ENCODE peak calls at places on chromosome 13, in five cellular contexts. One of them, this sample, is unnamed.
A peak's percentile ranks its signal among the peaks of the same experiment; 100 is the strongest.

GRCh38 chr13:93727301-93728141 is 500.9 kb downstream of the GPC6 start:
- DNase-seq in endothelial cell: no peak
- DNase-seq in smooth muscle cell of the brain vasculature: no peak
- DNase-seq in BJ: peak; percentile 37
- DNase-seq in NCI-H1417: no peak
- DNase-seq in this sample: peak; percentile 65

GRCh38 chr13:25990801-25991200 is 61.0 kb downstream of the SHISA2 start:
- DNase-seq in BJ: peak; percentile 1
- DNase-seq in NCI-H1417: no peak
- DNase-seq in smooth muscle cell of the brain vasculature: no peak
- DNase-seq in endothelial cell: no peak
- DNase-seq in this sample: peak; percentile 77

GRCh38 chr13:88800505-88800904 is 1129.3 kb downstream of the SLITRK5 start:
- DNase-seq in NCI-H1417: no peak
- DNase-seq in BJ: no peak
- DNase-seq in smooth muscle cell of the brain vasculature: no peak
- DNase-seq in endothelial cell: no peak
- DNase-seq in this sample: no peak

GRCh38 chr13:21237081-21237480 is 60.6 kb downstream of the MRPL57 start:
- DNase-seq in BJ: no peak
- DNase-seq in endothelial cell: no peak
- DNase-seq in NCI-H1417: no peak
- DNase-seq in smooth muscle cell of the brain vasculature: no peak
- DNase-seq in this sample: no peak

GRCh38 chr13:40519637-40520036 is 146.8 kb downstream of the FOXO1 start:
- DNase-seq in endothelial cell: no peak
- DNase-seq in BJ: no peak
- DNase-seq in smooth muscle cell of the brain vasculature: no peak
- DNase-seq in NCI-H1417: no peak
- DNase-seq in this sample: no peak

GRCh38 chr13:90613076-90613795 is 734.3 kb upstream of the MIR17HG start:
- DNase-seq in NCI-H1417: no peak
- DNase-seq in smooth muscle cell of the brain vasculature: no peak
- DNase-seq in BJ: no peak
- DNase-seq in endothelial cell: no peak
- DNase-seq in this sample: no peak

GRCh38 chr13:94534171-94534570 is 54.7 kb upstream of the DCT start:
- DNase-seq in BJ: no peak
- DNase-seq in smooth muscle cell of the brain vasculature: no peak
- DNase-seq in endothelial cell: no peak
- DNase-seq in NCI-H1417: no peak
- DNase-seq in this sample: no peak

GRCh38 chr13:94329277-94329676 is 150.2 kb downstream of the DCT start:
- DNase-seq in BJ: no peak
- DNase-seq in NCI-H1417: no peak
- DNase-seq in smooth muscle cell of the brain vasculature: peak; percentile 89
- DNase-seq in endothelial cell: no peak
- DNase-seq in this sample: peak; percentile 82

GRCh38 chr13:89686171-89686570 is 1661.3 kb upstream of the MIR17HG start:
- DNase-seq in endothelial cell: no peak
- DNase-seq in BJ: no peak
- DNase-seq in NCI-H1417: no peak
- DNase-seq in smooth muscle cell of the brain vasculature: no peak
- DNase-seq in this sample: no peak

GRCh38 chr13:64305246-64305645 is 2889.6 kb upstream of the PCDH20 start:
- DNase-seq in smooth muscle cell of the brain vasculature: no peak
- DNase-seq in BJ: peak; percentile 6
- DNase-seq in NCI-H1417: no peak
- DNase-seq in endothelial cell: no peak
- DNase-seq in this sample: no peak

GRCh38 chr13:90686438-90686837 is 661.0 kb upstream of the MIR17HG start:
- DNase-seq in NCI-H1417: no peak
- DNase-seq in BJ: peak; percentile 67
- DNase-seq in endothelial cell: no peak
- DNase-seq in smooth muscle cell of the brain vasculature: no peak
- DNase-seq in this sample: peak; percentile 93

GRCh38 chr13:113598081-113598410 is 13.5 kb downstream of the TFDP1 start:
- DNase-seq in BJ: no peak
- DNase-seq in smooth muscle cell of the brain vasculature: no peak
- DNase-seq in NCI-H1417: no peak
- DNase-seq in endothelial cell: no peak
- DNase-seq in this sample: no peak

GRCh38 chr13:94595006-94595942 is 678 bp downstream of the TGDS start:
- DNase-seq in endothelial cell: no peak
- DNase-seq in NCI-H1417: peak; percentile 78
- DNase-seq in smooth muscle cell of the brain vasculature: no peak
- DNase-seq in BJ: no peak
- DNase-seq in this sample: peak; percentile 28

GRCh38 chr13:110771194-110771593 is 57.7 kb downstream of the ING1 start:
- DNase-seq in BJ: no peak
- DNase-seq in NCI-H1417: no peak
- DNase-seq in smooth muscle cell of the brain vasculature: no peak
- DNase-seq in endothelial cell: no peak
- DNase-seq in this sample: peak; percentile 36

GRCh38 chr13:37076818-37077217 is 17.3 kb upstream of the SUPT20H start:
- DNase-seq in NCI-H1417: no peak
- DNase-seq in smooth muscle cell of the brain vasculature: no peak
- DNase-seq in BJ: no peak
- DNase-seq in endothelial cell: no peak
- DNase-seq in this sample: no peak

GRCh38 chr13:67330149-67330548 is 100.0 kb upstream of the PCDH9 start:
- DNase-seq in BJ: no peak
- DNase-seq in smooth muscle cell of the brain vasculature: no peak
- DNase-seq in NCI-H1417: no peak
- DNase-seq in endothelial cell: no peak
- DNase-seq in this sample: no peak

GRCh38 chr13:51453959-51454703 is 1.3 kb upstream of the INTS6 start:
- DNase-seq in endothelial cell: peak; percentile 23
- DNase-seq in smooth muscle cell of the brain vasculature: no peak
- DNase-seq in BJ: no peak
- DNase-seq in NCI-H1417: peak; percentile 91
- DNase-seq in this sample: no peak

GRCh38 chr13:76882431-76882830 is 3.8 kb downstream of the KCTD12 start:
- DNase-seq in endothelial cell: no peak
- DNase-seq in BJ: no peak
- DNase-seq in smooth muscle cell of the brain vasculature: no peak
- DNase-seq in NCI-H1417: no peak
- DNase-seq in this sample: peak; percentile 76

GRCh38 chr13:79282976-79283375 is 123.1 kb downstream of the RBM26 start:
- DNase-seq in endothelial cell: no peak
- DNase-seq in smooth muscle cell of the brain vasculature: no peak
- DNase-seq in NCI-H1417: no peak
- DNase-seq in BJ: no peak
- DNase-seq in this sample: peak; percentile 3

GRCh38 chr13:50580684-50581305 is 262.7 kb downstream of the DLEU7 start:
- DNase-seq in NCI-H1417: no peak
- DNase-seq in endothelial cell: no peak
- DNase-seq in BJ: no peak
- DNase-seq in smooth muscle cell of the brain vasculature: no peak
- DNase-seq in this sample: peak; percentile 90

GRCh38 chr13:94710081-94710809 is 2.1 kb downstream of the SOX21 start:
- DNase-seq in BJ: no peak
- DNase-seq in NCI-H1417: peak; percentile 65
- DNase-seq in smooth muscle cell of the brain vasculature: no peak
- DNase-seq in endothelial cell: no peak
- DNase-seq in this sample: no peak

GRCh38 chr13:101691326-101691725 is 238.9 kb downstream of the ITGBL1 start:
- DNase-seq in BJ: no peak
- DNase-seq in NCI-H1417: peak; percentile 68
- DNase-seq in endothelial cell: no peak
- DNase-seq in smooth muscle cell of the brain vasculature: no peak
- DNase-seq in this sample: no peak

GRCh38 chr13:106540613-106541012 is 5.2 kb upstream of the EFNB2 start:
- DNase-seq in smooth muscle cell of the brain vasculature: no peak
- DNase-seq in BJ: no peak
- DNase-seq in NCI-H1417: no peak
- DNase-seq in endothelial cell: no peak
- DNase-seq in this sample: no peak